ENCODE peak calls at places on chromosome 12, in five cellular contexts. R is fibroblast of lung, W is MM.1S, A is lung, B is AG20443. E is an unnamed sample.

GRCh38 chr12:110254971-110255540 is 26.0 kb upstream of the ATP2A2 start:
- DNase-seq in B (no peak), W (no peak), R (no peak), A (no peak), E (no peak)

GRCh38 chr12:113030875-113031525 is 25.5 kb upstream of the DTX1 start:
- DNase-seq in R (peak; percentile 58), A (no peak), B (peak; percentile 77), W (peak; percentile 33), E (peak; percentile 55)

GRCh38 chr12:113670742-113671141 is 199.1 kb upstream of the LHX5 start:
- DNase-seq in R (no peak), W (no peak), B (no peak), A (no peak), E (no peak)

GRCh38 chr12:80038062-80038560 is 61.2 kb upstream of the OTOGL start:
- DNase-seq in B (no peak), A (no peak), W (no peak), R (no peak), E (peak; percentile 15)

GRCh38 chr12:54421873-54422250 is 2.8 kb upstream of the ITGA5 start:
- DNase-seq in A (no peak), W (no peak), R (no peak), B (no peak), E (no peak)

GRCh38 chr12:52526511-52526951 is 6.3 kb upstream of the KRT5 start:
- DNase-seq in B (no peak), A (no peak), R (no peak), W (no peak), E (no peak)

GRCh38 chr12:11941601-11942360 is 129.0 kb upstream of the BCL2L14 start:
- DNase-seq in W (no peak), B (peak; percentile 88), R (peak; percentile 82), A (no peak), E (no peak)

GRCh38 chr12:47244730-47245285 is 165.0 kb upstream of the AMIGO2 start:
- DNase-seq in W (no peak), B (no peak), A (no peak), R (no peak), E (no peak)

GRCh38 chr12:106133136-106134087 is 5.3 kb downstream of the NUAK1 start:
- DNase-seq in B (no peak), A (no peak), W (no peak), R (no peak), E (no peak)

GRCh38 chr12:101795786-101796185 is 35.0 kb downstream of the GNPTAB start:
- DNase-seq in W (no peak), B (no peak), A (no peak), R (no peak), E (no peak)

GRCh38 chr12:46133751-46134150 is 135.1 kb downstream of the SLC38A1 start:
- DNase-seq in W (no peak), R (no peak), B (no peak), A (no peak), E (no peak)

GRCh38 chr12:107571492-107571891 is 114.1 kb upstream of the PWP1 start:
- DNase-seq in A (no peak), R (no peak), B (no peak), W (no peak), E (no peak)

GRCh38 chr12:49899921-49900320 is 3.8 kb downstream of the FAIM2 start:
- DNase-seq in W (no peak), B (no peak), R (no peak), A (no peak), E (no peak)

GRCh38 chr12:65972149-65972548 is 147.9 kb downstream of the HMGA2 start:
- DNase-seq in R (no peak), A (no peak), W (no peak), B (no peak), E (no peak)

E was measured in GM12865.